ENCODE peak calls at places on chromosomes 1 and 21, in ten cellular contexts. L is brain microvascular endothelial cell; E is NCI-H1105; A is stimulated activated CD4-positive, alpha-beta T cell treated with anti-CD3 and anti-CD28 coated beads, Interleukin-2, amount 100 ng/mL, for 24 hours; X is HAP-1; N is H54; C is activated T-cell treated with anti-CD3 and anti-CD28 coated beads for 1 hour; Y is amygdala; O is SJSA1; G is heart left ventricle. S is an unnamed sample.

GRCh38 chr1:243234978-243235657 is 20.0 kb downstream of the CEP170 start:
- DNase-seq in L (no peak), E (no peak), A (no peak), X (no peak), N (no peak), C (no peak), Y (no peak), O (no peak), G (no peak), S (no peak)

GRCh38 chr1:202659974-202660373 is 50.3 kb downstream of the SYT2 start:
- DNase-seq in L (no peak), E (no peak), A (no peak), X (no peak), N (no peak), C (no peak), Y (no peak), O (no peak), G (no peak), S (no peak)

GRCh38 chr1:167430134-167430848 is 88.0 kb downstream of the CD247 start:
- DNase-seq in L (no peak), E (no peak), A (no peak), X (peak), N (no peak), C (no peak), Y (no peak), O (no peak), G (no peak), S (peak)

GRCh38 chr1:228016181-228016510 is 9.3 kb downstream of the WNT3A start:
- DNase-seq in L (no peak), E (no peak), A (peak), X (no peak), N (no peak), C (no peak), Y (no peak), O (no peak), G (no peak), S (no peak)

GRCh38 chr1:202967684-202968281 is 726 bp upstream of the CYB5R1 start:
- DNase-seq in L (no peak), E (peak), A (no peak), X (no peak), N (no peak), C (peak), Y (no peak), O (no peak), G (no peak), S (no peak)

GRCh38 chr1:21884456-21885235 is 52.5 kb downstream of the HSPG2 start:
- DNase-seq in L (no peak), E (no peak), A (no peak), X (no peak), N (no peak), C (no peak), Y (no peak), O (no peak), G (peak), S (no peak)

GRCh38 chr1:11543796-11544195 is 64.8 kb downstream of the DISP3 start:
- DNase-seq in L (no peak), E (no peak), A (no peak), X (no peak), N (no peak), C (no peak), Y (no peak), O (no peak), G (no peak), S (no peak)

GRCh38 chr1:101317590-101317989 is 80.8 kb downstream of the S1PR1 start:
- DNase-seq in L (no peak), E (no peak), A (no peak), X (peak), N (no peak), C (no peak), Y (no peak), O (no peak), G (no peak), S (peak)

GRCh38 chr1:161047436-161048420 is 2.0 kb upstream of the USF1 start:
- DNase-seq in L (no peak), E (no peak), A (no peak), X (no peak), N (no peak), C (no peak), Y (no peak), O (no peak), G (no peak), S (no peak)

GRCh38 chr1:218397752-218398339 is 52.7 kb downstream of the TGFB2 start:
- DNase-seq in L (peak), E (no peak), A (no peak), X (no peak), N (no peak), C (no peak), Y (no peak), O (no peak), G (no peak), S (no peak)

GRCh38 chr21:31354122-31354521 is 10.1 kb upstream of the TIAM1 start:
- DNase-seq in L (no peak), E (no peak), A (no peak), X (no peak), N (no peak), C (no peak), Y (no peak), O (no peak), G (no peak), S (no peak)

GRCh38 chr1:65213271-65213905 is 65.4 kb downstream of the AK4 start:
- DNase-seq in L (no peak), E (no peak), A (no peak), X (no peak), N (no peak), C (no peak), Y (no peak), O (no peak), G (no peak), S (no peak)

GRCh38 chr21:17829472-17829871 is 10.3 kb upstream of the C21orf91 start:
- DNase-seq in L (peak), E (no peak), A (no peak), X (no peak), N (no peak), C (no peak), Y (no peak), O (no peak), G (no peak), S (no peak)

GRCh38 chr1:21670956-21671902 is 2.1 kb upstream of the RAP1GAP start:
- DNase-seq in L (no peak), E (no peak), A (no peak), X (no peak), N (no peak), C (no peak), Y (no peak), O (no peak), G (no peak), S (no peak)

GRCh38 chr1:169683661-169684060 is 27.8 kb downstream of the SELL start:
- DNase-seq in L (no peak), E (no peak), A (no peak), X (no peak), N (no peak), C (no peak), Y (no peak), O (no peak), G (no peak), S (no peak)

GRCh38 chr1:230534224-230534623 is 108.1 kb upstream of the COG2 start:
- DNase-seq in L (no peak), E (no peak), A (no peak), X (no peak), N (no peak), C (no peak), Y (no peak), O (no peak), G (no peak), S (no peak)

GRCh38 chr1:212410231-212410825 is 4.4 kb downstream of the PACC1 start:
- DNase-seq in L (no peak), E (no peak), A (no peak), X (no peak), N (no peak), C (no peak), Y (no peak), O (no peak), G (no peak), S (no peak)

GRCh38 chr1:31926252-31926651 is 11.9 kb downstream of the PTP4A2 start:
- DNase-seq in L (no peak), E (no peak), A (no peak), X (no peak), N (no peak), C (no peak), Y (no peak), O (no peak), G (no peak), S (no peak)

GRCh38 chr1:83515566-83516169 is 483.3 kb downstream of the TTLL7 start:
- DNase-seq in L (no peak), E (no peak), A (no peak), X (no peak), N (no peak), C (no peak), Y (no peak), O (peak), G (no peak), S (no peak)

GRCh38 chr1:180249725-180250498 is 19.8 kb downstream of the LHX4 start:
- DNase-seq in L (no peak), E (no peak), A (no peak), X (no peak), N (no peak), C (no peak), Y (no peak), O (peak), G (no peak), S (no peak)

GRCh38 chr1:27418326-27418761 is 25.9 kb downstream of the GPR3 start:
- DNase-seq in L (peak), E (no peak), A (peak), X (no peak), N (no peak), C (no peak), Y (peak), O (peak), G (peak), S (no peak)

GRCh38 chr1:99725996-99726395 is 40.4 kb downstream of the FRRS1 start:
- DNase-seq in L (no peak), E (no peak), A (no peak), X (no peak), N (no peak), C (no peak), Y (no peak), O (no peak), G (no peak), S (no peak)

GRCh38 chr1:10734900-10735602 is 61.4 kb downstream of the CASZ1 start:
- DNase-seq in L (no peak), E (peak), A (no peak), X (peak), N (no peak), C (no peak), Y (peak), O (no peak), G (peak), S (no peak)

GRCh38 chr1:229884765-229885164 is 182.3 kb upstream of the GALNT2 start:
- DNase-seq in L (no peak), E (no peak), A (no peak), X (no peak), N (no peak), C (no peak), Y (no peak), O (no peak), G (no peak), S (no peak)

GRCh38 chr1:215543191-215543606 is 23.9 kb upstream of the KCTD3 start:
- DNase-seq in L (no peak), E (no peak), A (no peak), X (no peak), N (no peak), C (no peak), Y (no peak), O (no peak), G (no peak), S (no peak)

S was measured in NT2/D1.